ENCODE peak calls at places on chromosomes 16 and 17, in five cellular contexts. A is MV-4-11, V is fibroblast of mammary gland, H is T-helper 17 cell, C is right lobe of liver. D is an unnamed sample.

GRCh38 chr17:2390199-2390880 is 10.5 kb downstream of the MNT start:
- DNase-seq in C (no peak), V (peak; percentile 58), A (no peak), H (no peak), D (no peak)

GRCh38 chr17:36148559-36149295 is 27.7 kb downstream of the TBC1D3B start:
- DNase-seq in A (peak; percentile 61), V (peak; percentile 66), H (peak; percentile 48), C (peak; percentile 79), D (peak; percentile 79)

GRCh38 chr16:12323007-12323699 is 346.6 kb downstream of the SNX29 start:
- DNase-seq in V (peak; percentile 17), A (peak; percentile 58), C (no peak), H (no peak), D (no peak)

GRCh38 chr17:57281887-57282653 is 25.7 kb downstream of the MSI2 start:
- DNase-seq in A (no peak), V (no peak), H (no peak), C (no peak), D (no peak)

GRCh38 chr17:61504697-61505096 is 52.5 kb downstream of the TBX4 start:
- DNase-seq in H (no peak), C (no peak), V (peak; percentile 68), A (no peak), D (no peak)

GRCh38 chr16:56600398-56600999 is 7.9 kb upstream of the MT2A start:
- DNase-seq in H (no peak), V (peak; percentile 73), A (peak; percentile 38), C (no peak), D (peak; percentile 48)

GRCh38 chr16:4673387-4674046 is 19.8 kb upstream of the NUDT16L1 start:
- DNase-seq in A (no peak), H (no peak), V (no peak), C (no peak), D (no peak)

GRCh38 chr16:88456356-88457292 is 3.5 kb downstream of the ZFPM1 start:
- DNase-seq in C (no peak), A (no peak), H (no peak), V (no peak), D (peak; percentile 50)

GRCh38 chr17:57666198-57666870 is 78.8 kb downstream of the CCDC182 start:
- DNase-seq in V (no peak), C (peak; percentile 13), H (no peak), A (no peak), D (peak; percentile 13)

GRCh38 chr17:76918811-76919210 is 50.6 kb downstream of the MGAT5B start:
- DNase-seq in V (no peak), A (no peak), C (no peak), H (no peak), D (no peak)

GRCh38 chr16:64579712-64580111 is 542.2 kb downstream of the CDH11 start:
- DNase-seq in H (no peak), A (no peak), C (no peak), V (no peak), D (no peak)

GRCh38 chr17:46722662-46723285 is 95.7 kb downstream of the WNT3 start:
- DNase-seq in A (no peak), H (no peak), C (no peak), V (no peak), D (no peak)

GRCh38 chr17:38910325-38910724 is 15.1 kb upstream of the LASP1NB start:
- DNase-seq in V (no peak), A (no peak), H (no peak), C (peak; percentile 26), D (no peak)

GRCh38 chr16:88782454-88783390 is 2.3 kb downstream of the PIEZO1 start:
- DNase-seq in A (no peak), C (no peak), V (peak; percentile 84), H (no peak), D (peak; percentile 78)

GRCh38 chr17:46962374-46962790 is 16.7 kb downstream of the RPRML start:
- DNase-seq in V (peak; percentile 57), H (no peak), A (no peak), C (peak; percentile 21), D (no peak)

GRCh38 chr17:19590912-19591551 is 57.4 kb downstream of the SLC47A1 start:
- DNase-seq in H (no peak), A (no peak), C (no peak), V (no peak), D (no peak)

GRCh38 chr16:29820730-29821662 is 734 bp downstream of the MVP start:
- DNase-seq in H (no peak), C (peak; percentile 76), A (no peak), V (no peak), D (no peak)

GRCh38 chr16:89962754-89963498 is 14.4 kb downstream of the DEF8 start:
- DNase-seq in A (no peak), V (no peak), C (no peak), H (no peak), D (no peak)

D was measured in erythroblast.